ENCODE peak calls at places on chromosomes 4 and X, in ten cellular contexts. W, U, G, X, C, T, H, K, R and S are unnamed samples. For H3K36me3, the result is how much of the 10 kb centered on the place peaks cover.

GRCh38 chrX:8879750-8880149 is 78.6 kb upstream of the FAM9A start:
- DNase-seq in W (peak), U (peak), G (peak), X (peak), C (peak), T (no peak), H (peak), K (peak), R (no peak), S (no peak)

GRCh38 chrX:154719132-154719675 is 31.7 kb downstream of the GAB3 start:
- DNase-seq in W (no peak), U (peak), G (peak), X (peak), C (no peak), T (no peak), H (no peak), K (peak), R (no peak), S (no peak)

GRCh38 chr4:127782025-127782274 is 172 bp upstream of the HSPA4L start:
- DNase-seq in W (peak), U (no peak), G (peak), X (peak), C (peak), T (no peak), H (peak), K (no peak), R (peak), S (peak)

GRCh38 chr4:16915956-16916355 is 17.5 kb upstream of the LDB2 start:
- DNase-seq in W (no peak), U (no peak), G (no peak), X (no peak), C (no peak), T (no peak), H (no peak), K (no peak), R (no peak), S (no peak)

GRCh38 chr4:16418814-16419213 is 192.5 kb upstream of the TAPT1 start:
- DNase-seq in W (no peak), U (no peak), G (peak), X (peak), C (no peak), T (no peak), H (no peak), K (no peak), R (no peak), S (no peak)

GRCh38 chr4:6473264-6474052 is 1.0 kb upstream of the PPP2R2C start:
- DNase-seq in W (no peak), U (no peak), G (no peak), X (no peak), C (peak), T (no peak), H (no peak), K (no peak), R (no peak), S (no peak)

GRCh38 chr4:156575430-156576073 is 396.0 kb downstream of the PDGFC start:
- DNase-seq in W (peak), U (no peak), G (no peak), X (no peak), C (no peak), T (no peak), H (no peak), K (no peak), R (no peak), S (no peak)

GRCh38 chr4:145867416-145867815 is 71.2 kb downstream of the ZNF827 start:
- DNase-seq in W (no peak), U (no peak), G (no peak), X (peak), C (no peak), T (no peak), H (no peak), K (no peak), R (no peak), S (no peak)

GRCh38 chr4:140049024-140049923 is 104.7 kb downstream of the MAML3 start:
- DNase-seq in W (peak), U (no peak), G (peak), X (peak), C (peak), T (no peak), H (peak), K (peak), R (peak), S (no peak)

GRCh38 chr4:182806259-182807252 is 110.6 kb downstream of the DCTD start:
- DNase-seq in W (peak), U (peak), G (peak), X (peak), C (peak), T (peak), H (peak), K (peak), R (peak), S (no peak)

DNA sequence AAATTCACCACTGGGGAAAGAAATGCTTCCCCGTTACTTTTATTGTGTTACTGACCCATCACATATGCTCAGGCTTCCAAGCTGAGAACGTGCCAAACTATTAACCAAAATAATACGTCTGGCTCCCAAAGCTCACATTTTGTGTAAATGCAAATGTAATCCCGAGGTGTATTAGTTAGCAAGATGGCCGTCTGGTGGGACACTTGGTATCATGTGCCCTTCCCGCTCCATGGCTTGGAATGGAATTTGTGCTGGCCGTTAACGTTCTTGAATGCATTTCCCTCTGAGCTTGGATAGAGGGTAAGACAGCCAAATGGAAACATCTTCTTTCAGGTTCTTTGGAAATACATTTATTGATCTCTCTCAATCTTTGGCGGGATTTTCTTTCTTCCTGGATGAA is 105.0 kb downstream of the MFAP3L start:
- DNase-seq in W (no peak), U (no peak), G (no peak), X (no peak), C (no peak), T (no peak), H (no peak), K (no peak), R (no peak), S (no peak)
- H3K36me3 ChIP-seq in W (under half), U (under half), G (under half), X (under half), C (under half), T (under half), H (under half), K (under half), R (under half), S (under half)

GRCh38 chr4:1974836-1975235 is 33.9 kb downstream of the NELFA start:
- DNase-seq in W (no peak), U (no peak), G (no peak), X (no peak), C (no peak), T (no peak), H (no peak), K (no peak), R (no peak), S (no peak)
- H3K36me3 ChIP-seq in W (under half), U (under half), G (under half), X (half or more), C (under half), T (half or more), H (under half), K (under half), R (under half), S (under half)

GRCh38 chr4:7909463-7909862 is 30.2 kb downstream of the AFAP1 start:
- DNase-seq in W (no peak), U (no peak), G (peak), X (no peak), C (no peak), T (no peak), H (no peak), K (no peak), R (no peak), S (no peak)
- H3K36me3 ChIP-seq in W (under half), U (under half), G (under half), X (under half), C (under half), T (under half), H (under half), K (under half), R (under half), S (under half)

GRCh38 chrX:94288325-94288724 is 614.3 kb downstream of the FAM133A start:
- DNase-seq in W (peak), U (no peak), G (peak), X (no peak), C (peak), T (peak), H (no peak), K (no peak), R (no peak), S (no peak)
- H3K36me3 ChIP-seq in W (under half), U (under half), G (under half), X (under half), C (under half), T (under half), H (under half), K (under half), R (under half), S (under half)

GRCh38 chrX:49177873-49178480 is 6.3 kb downstream of the PLP2 start:
- DNase-seq in W (no peak), U (no peak), G (no peak), X (no peak), C (no peak), T (no peak), H (no peak), K (no peak), R (no peak), S (no peak)

GRCh38 chrX:49179358-49179757 is 6.8 kb downstream of the PRICKLE3 start:
- DNase-seq in W (no peak), U (no peak), G (no peak), X (no peak), C (no peak), T (no peak), H (no peak), K (no peak), R (no peak), S (no peak)

GRCh38 chrX:49177338-49177833 is 5.7 kb downstream of the PLP2 start:
- DNase-seq in W (no peak), U (no peak), G (peak), X (no peak), C (peak), T (no peak), H (no peak), K (no peak), R (no peak), S (no peak)

GRCh38 chrX:49176421-49177326 is 5.0 kb downstream of the PLP2 start:
- DNase-seq in W (no peak), U (no peak), G (peak), X (no peak), C (peak), T (no peak), H (peak), K (no peak), R (no peak), S (no peak)

DNA sequence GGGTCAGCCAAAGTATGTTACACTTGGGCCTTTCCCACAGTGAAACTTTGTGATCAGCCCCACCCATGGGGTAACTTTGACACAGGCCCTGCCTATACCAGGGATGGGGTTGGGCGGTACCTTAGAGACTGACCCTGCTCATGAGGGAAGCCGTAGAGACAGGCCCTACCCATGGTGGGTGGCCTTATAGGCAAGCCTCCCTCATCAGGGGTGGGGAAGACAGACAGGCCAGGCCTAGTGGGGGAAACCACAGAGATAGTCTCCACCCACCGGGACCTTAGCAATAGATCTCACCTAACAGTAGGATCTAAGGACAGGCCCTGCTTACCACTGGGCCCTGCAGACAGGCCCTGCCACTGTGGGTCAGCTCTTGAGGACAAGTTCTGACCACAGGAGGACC is 6.8 kb downstream of the PLP2 start:
- DNase-seq in W (no peak), U (no peak), G (no peak), X (no peak), C (no peak), T (no peak), H (no peak), K (no peak), R (no peak), S (no peak)
- H3K36me3 ChIP-seq in W (under half), U (under half), G (under half), X (under half), C (under half), T (half or more), H (under half), K (under half), R (under half), S (under half)

DNA sequence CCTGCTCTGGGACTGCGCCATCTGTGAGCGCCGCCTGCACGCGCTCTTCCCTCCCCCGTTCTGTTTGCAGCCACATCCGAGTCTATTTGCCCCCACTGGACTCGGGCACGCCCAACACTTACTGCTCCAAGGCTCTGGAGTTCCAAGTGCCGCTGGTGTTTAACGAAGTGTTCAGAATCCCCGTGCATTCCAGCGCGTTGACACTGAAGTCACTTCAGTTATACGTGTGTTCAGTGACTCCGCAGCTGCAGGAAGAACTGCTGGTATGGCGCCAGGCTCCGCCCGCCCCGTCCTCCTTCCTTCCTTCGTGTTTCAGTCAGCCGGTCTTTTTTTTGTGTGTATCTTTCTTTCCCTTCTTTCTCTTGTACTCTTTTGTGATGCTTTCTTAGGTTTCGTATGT is 30.7 kb upstream of the CLCN4 start:
- DNase-seq in W (no peak), U (no peak), G (no peak), X (no peak), C (no peak), T (no peak), H (no peak), K (no peak), R (no peak), S (no peak)
- H3K36me3 ChIP-seq in W (under half), U (under half), G (under half), X (under half), C (under half), T (under half), H (under half), K (under half), R (under half), S (under half)

DNA sequence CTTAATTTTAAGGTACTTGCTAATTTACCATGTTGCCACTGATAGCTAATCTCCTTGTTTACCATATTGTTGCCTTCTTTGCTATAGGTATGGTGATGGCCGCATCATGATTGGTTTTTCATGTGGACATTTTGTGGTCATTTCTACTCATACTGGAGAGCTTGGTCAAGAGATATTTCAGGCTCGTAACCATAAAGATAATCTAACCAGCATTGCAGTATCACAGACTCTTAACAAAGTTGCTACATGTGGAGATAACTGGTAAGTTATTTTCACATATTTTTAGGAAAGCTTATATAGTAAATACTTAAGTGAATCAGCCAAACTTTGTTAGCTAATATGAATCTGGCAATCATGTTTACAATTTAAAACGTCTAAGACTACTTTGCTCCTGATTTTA is 23.1 kb downstream of the WDR19 start:
- DNase-seq in W (no peak), U (no peak), G (no peak), X (no peak), C (no peak), T (no peak), H (no peak), K (no peak), R (no peak), S (no peak)
- H3K36me3 ChIP-seq in W (under half), U (under half), G (under half), X (under half), C (under half), T (under half), H (under half), K (under half), R (under half), S (under half)

DNA sequence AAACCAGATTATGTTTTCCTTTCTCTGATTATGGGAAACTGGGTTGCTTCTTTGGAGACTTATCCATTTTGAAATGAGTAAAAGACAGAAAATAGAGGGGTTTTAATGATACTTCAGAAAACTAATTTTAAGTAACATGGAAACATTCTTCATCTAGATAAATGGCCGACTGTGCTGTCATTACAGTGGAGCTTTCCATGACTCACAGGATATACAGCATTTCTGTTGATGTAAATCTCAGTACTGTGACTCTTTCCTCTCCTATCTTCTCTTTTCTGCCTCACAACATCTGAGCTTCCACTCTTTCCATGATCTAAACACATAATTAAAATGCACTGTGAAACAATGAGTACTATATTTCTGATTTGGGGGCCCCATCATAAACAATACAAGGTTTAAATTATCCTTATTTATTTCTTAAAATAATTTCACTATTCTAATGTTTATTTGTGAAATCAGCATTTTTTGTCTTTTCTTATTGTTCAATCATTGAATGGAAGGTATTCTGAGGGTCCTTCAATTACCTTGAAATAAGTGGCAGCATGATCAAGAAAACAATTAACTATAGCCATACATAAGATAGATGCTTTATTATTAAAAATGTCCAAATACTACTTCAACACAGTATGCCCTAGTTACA is 19.3 kb downstream of the SEC24D start:
- DNase-seq in W (no peak), U (no peak), G (peak), X (peak), C (no peak), T (no peak), H (no peak), K (no peak), R (no peak), S (no peak)
- H3K36me3 ChIP-seq in W (under half), U (under half), G (under half), X (under half), C (under half), T (under half), H (under half), K (under half), R (under half), S (under half)